ENCODE peak calls at places on chromosomes 12 and 14, in five cellular contexts. L is stomach, Y is breast epithelium, M is A549, F is IMR-90. X is an unnamed sample.
A peak's percentile ranks its signal among the peaks of the same experiment; 100 is the strongest.

GRCh38 chr12:98485792-98486347 is 29.5 kb upstream of the TMPO start:
- DNase-seq in L (no peak), Y (no peak), M (no peak), F (no peak), X (no peak)

GRCh38 chr12:2284321-2284813 is 231.6 kb downstream of the CACNA1C start:
- DNase-seq in L (no peak), Y (no peak), M (no peak), F (peak; percentile 84), X (no peak)

GRCh38 chr12:114674201-114675047 is 9.6 kb downstream of the TBX3 start:
- DNase-seq in L (no peak), Y (no peak), M (no peak), F (peak; percentile 64), X (no peak)

GRCh38 chr12:50174971-50175715 is 8.0 kb upstream of the CERS5 start:
- DNase-seq in L (no peak), Y (no peak), M (peak; percentile 81), F (peak; percentile 85), X (peak; percentile 88)

GRCh38 chr14:50667491-50668007 is 557 bp downstream of the SAV1 start:
- DNase-seq in L (peak; percentile 48), Y (peak; percentile 58), M (no peak), F (no peak), X (no peak)

GRCh38 chr14:50775357-50775756 is 55.6 kb downstream of the NIN start:
- DNase-seq in L (no peak), Y (no peak), M (no peak), F (peak; percentile 93), X (no peak)

GRCh38 chr14:70317969-70318634 is 41.4 kb downstream of the COX16 start:
- DNase-seq in L (peak; percentile 47), Y (no peak), M (peak; percentile 78), F (peak; percentile 61), X (peak; percentile 49)

GRCh38 chr12:81147286-81147919 is 69.5 kb downstream of the ACSS3 start:
- DNase-seq in L (no peak), Y (no peak), M (no peak), F (no peak), X (no peak)

GRCh38 chr12:120508537-120508936 is 12.6 kb downstream of the DYNLL1 start:
- DNase-seq in L (no peak), Y (no peak), M (no peak), F (no peak), X (no peak)

GRCh38 chr12:3140284-3140683 is 63.1 kb downstream of the TSPAN9 start:
- DNase-seq in L (no peak), Y (no peak), M (no peak), F (no peak), X (no peak)

GRCh38 chr12:62763319-62763718 is 171.6 kb downstream of the PPM1H start:
- DNase-seq in L (no peak), Y (no peak), M (no peak), F (no peak), X (no peak)

GRCh38 chr14:93747560-93747959 is 40.7 kb downstream of the PRIMA1 start:
- DNase-seq in L (no peak), Y (no peak), M (no peak), F (no peak), X (no peak)

GRCh38 chr14:48331421-48331820 is 656.0 kb upstream of the MDGA2 start:
- DNase-seq in L (no peak), Y (no peak), M (no peak), F (peak; percentile 16), X (no peak)

GRCh38 chr12:47079365-47079893 is at the start of gene PCED1B:
- DNase-seq in L (peak; percentile 70), Y (peak; percentile 66), M (peak; percentile 76), F (peak; percentile 72), X (peak; percentile 84)
- TF ChIP-seq POLR2A in L (no peak), Y (no peak), M (peak; percentile 28), F (no peak), X (no peak)

GRCh38 chr12:111251787-111252186 is 117.1 kb downstream of the PHETA1 start:
- DNase-seq in L (no peak), Y (no peak), M (no peak), F (no peak), X (no peak)
- TF ChIP-seq POLR2A in L (no peak), Y (no peak), M (no peak), F (no peak), X (no peak)

GRCh38 chr12:117091758-117092510 is 7.3 kb downstream of the TESC start:
- DNase-seq in L (no peak), Y (no peak), M (no peak), F (no peak), X (no peak)
- TF ChIP-seq POLR2A in L (no peak), Y (no peak), M (no peak), F (no peak), X (no peak)

DNA sequence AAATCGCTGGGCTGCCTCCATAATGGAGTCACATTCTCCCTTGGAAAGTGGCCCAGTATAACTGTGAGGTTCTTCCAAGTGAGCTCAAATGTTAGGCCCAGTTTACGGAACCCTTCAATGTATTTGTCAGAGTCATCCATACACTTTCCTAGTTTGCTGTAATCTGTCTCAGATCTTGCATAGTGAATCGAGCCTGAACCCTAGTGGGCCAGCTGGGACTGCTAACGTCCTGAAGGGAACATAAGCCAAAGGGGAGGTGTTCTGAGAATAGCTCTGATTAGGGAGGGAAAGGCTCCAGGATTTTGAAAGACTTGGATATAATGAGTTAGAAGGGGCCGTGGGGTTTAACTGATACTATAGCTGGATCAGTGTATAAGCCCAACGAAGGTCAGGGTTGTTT is 406.3 kb downstream of the SLC6A15 start:
- DNase-seq in L (no peak), Y (no peak), M (no peak), F (no peak), X (no peak)
- TF ChIP-seq POLR2A in L (no peak), Y (no peak), M (no peak), F (no peak), X (no peak)

GRCh38 chr12:64402181-64402580 is 2.0 kb upstream of the XPOT start:
- DNase-seq in L (no peak), Y (no peak), M (no peak), F (no peak), X (no peak)

GRCh38 chr12:64407342-64408223 is 3.4 kb downstream of the XPOT start:
- DNase-seq in L (no peak), Y (no peak), M (no peak), F (no peak), X (peak; percentile 12)

GRCh38 chr12:64403708-64404469 is at the start of gene XPOT:
- DNase-seq in L (peak; percentile 95), Y (peak; percentile 90), M (peak; percentile 99), F (peak; percentile 98), X (peak; percentile 97)

GRCh38 chr12:64400041-64400440 is 4.2 kb upstream of the XPOT start:
- DNase-seq in L (no peak), Y (no peak), M (peak; percentile 40), F (peak; percentile 68), X (peak; percentile 36)

GRCh38 chr12:64404470-64405446 is 566 bp downstream of the XPOT start:
- DNase-seq in L (peak; percentile 51), Y (peak; percentile 65), M (peak; percentile 83), F (peak; percentile 91), X (peak; percentile 89)
- TF ChIP-seq POLR2A in L (no peak), Y (no peak), M (peak; percentile 55), F (peak; percentile 83), X (peak; percentile 84)

GRCh38 chr14:91454580-91454979 is 37.0 kb upstream of the CCDC88C start:
- DNase-seq in L (no peak), Y (no peak), M (no peak), F (no peak), X (no peak)
- TF ChIP-seq POLR2A in L (no peak), Y (no peak), M (no peak), F (no peak), X (no peak)

GRCh38 chr12:10719482-10719881 is 3.6 kb downstream of the YBX3 start:
- DNase-seq in L (no peak), Y (no peak), M (no peak), F (no peak), X (no peak)

GRCh38 chr12:10720974-10721565 is 2.1 kb downstream of the YBX3 start:
- DNase-seq in L (no peak), Y (no peak), M (no peak), F (no peak), X (peak; percentile 4)

GRCh38 chr12:10722905-10723866 is at the start of gene YBX3:
- DNase-seq in L (peak; percentile 87), Y (peak; percentile 90), M (peak; percentile 88), F (peak; percentile 75), X (peak; percentile 88)

GRCh38 chr12:10722502-10722904 is 620 bp downstream of the YBX3 start:
- DNase-seq in L (peak; percentile 43), Y (peak; percentile 55), M (no peak), F (peak; percentile 65), X (peak; percentile 77)

DNA sequence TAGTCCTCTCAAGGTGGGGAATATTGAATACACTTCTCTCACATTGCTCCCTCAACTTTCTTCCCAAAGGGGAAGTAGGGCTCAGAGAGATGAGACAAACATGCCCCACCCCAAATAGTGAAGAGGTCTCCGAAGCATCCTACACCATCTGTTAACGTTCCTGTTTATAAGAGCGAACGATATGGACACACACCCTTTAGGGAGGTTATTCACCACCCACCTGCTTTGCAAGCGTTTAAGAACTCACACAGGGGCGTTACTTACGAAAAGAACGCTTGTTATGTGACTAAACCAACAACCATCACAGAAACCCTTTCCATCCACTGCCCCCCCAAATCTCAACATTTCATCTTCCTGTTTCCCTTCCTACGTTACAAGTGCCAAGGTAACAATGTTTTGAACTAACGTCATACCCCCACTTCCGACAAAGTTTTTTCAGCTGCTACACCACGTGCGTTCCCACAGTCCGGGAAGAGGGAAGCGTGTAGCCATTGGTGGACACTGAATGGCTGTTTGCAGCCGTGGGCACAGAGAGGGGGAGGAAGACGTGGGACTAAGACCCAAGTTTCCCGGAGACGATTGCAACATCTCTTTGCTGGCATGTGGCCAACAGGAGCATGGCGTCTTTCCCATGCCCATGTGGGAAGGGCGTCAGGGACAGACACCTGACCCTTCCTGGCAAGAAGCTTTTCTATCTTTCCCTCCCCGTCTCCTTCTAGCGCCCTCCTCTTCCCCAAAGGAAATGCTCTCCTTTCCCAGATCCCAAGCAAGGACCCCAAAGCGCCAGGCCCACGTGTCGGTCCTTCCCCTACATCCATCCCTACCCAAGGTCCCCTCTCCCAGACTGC is 1.2 kb downstream of the YBX3 start:
- DNase-seq in L (peak; percentile 81), Y (peak; percentile 96), M (peak; percentile 95), F (peak; percentile 99), X (peak; percentile 78)
- TF ChIP-seq POLR2A in L (no peak), Y (peak; percentile 8), M (peak; percentile 24), F (peak; percentile 84), X (peak; percentile 43)

GRCh38 chr14:24910408-24910986 is 139.4 kb downstream of the STXBP6 start:
- DNase-seq in L (no peak), Y (no peak), M (no peak), F (no peak), X (no peak)
- TF ChIP-seq POLR2A in L (no peak), Y (no peak), M (no peak), F (no peak), X (no peak)

DNA sequence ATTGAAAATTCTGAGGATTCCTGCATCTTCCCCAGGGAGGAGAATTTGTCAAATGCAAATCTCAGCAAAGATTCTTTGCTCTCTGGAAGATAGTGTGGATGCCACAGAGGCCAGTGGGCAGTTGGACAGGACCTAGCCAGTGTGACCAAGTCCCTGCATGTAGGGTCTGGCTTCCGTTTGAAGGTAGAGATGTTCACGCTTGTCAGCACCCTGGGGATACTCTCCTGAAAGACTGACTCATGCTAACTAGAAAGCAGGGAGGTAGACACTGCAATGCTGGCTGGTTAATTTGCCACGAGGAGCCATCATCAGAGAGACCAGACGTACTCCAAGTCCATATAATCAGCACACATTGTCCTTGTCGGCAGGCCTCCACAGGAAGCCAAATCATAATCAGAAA is 130.1 kb downstream of the SAMD4A start:
- DNase-seq in L (no peak), Y (no peak), M (no peak), F (no peak), X (no peak)
- TF ChIP-seq POLR2A in L (no peak), Y (no peak), M (no peak), F (no peak), X (no peak)

X was measured in erythroblast.